ENCODE peak calls at places on chromosomes 4 and X, in six cellular contexts. I is fibroblast of villous mesenchyme; L is pancreas; R is CD8-positive, alpha-beta T cell; Q is AG09309; S is brain microvascular endothelial cell. O is an unnamed sample.

GRCh38 chrX:38857736-38858432 is 56.6 kb downstream of the MID1IP1 start:
- DNase-seq in S (no peak), I (no peak), R (no peak), L (no peak), Q (no peak), O (no peak)

GRCh38 chr4:40953253-40954118 is 203.7 kb downstream of the NSUN7 start:
- DNase-seq in R (no peak), L (no peak), I (no peak), S (no peak), Q (no peak), O (no peak)

GRCh38 chrX:104707042-104707441 is 141.0 kb downstream of the IL1RAPL2 start:
- DNase-seq in Q (no peak), R (no peak), L (no peak), S (no peak), I (no peak), O (no peak)

GRCh38 chr4:157992038-157992706 is 180.7 kb downstream of the GASK1B start:
- DNase-seq in L (peak; percentile 68), Q (peak; percentile 42), S (peak; percentile 75), I (peak; percentile 90), R (no peak), O (no peak)

GRCh38 chrX:22652596-22652995 is 347.2 kb upstream of the DDX53 start:
- DNase-seq in Q (no peak), R (no peak), L (no peak), S (peak; percentile 29), I (peak; percentile 51), O (no peak)

GRCh38 chr4:16237715-16238114 is 11.4 kb upstream of the TAPT1 start:
- DNase-seq in R (no peak), S (no peak), Q (no peak), L (no peak), I (no peak), O (no peak)

GRCh38 chr4:52843958-52844357 is 18.2 kb upstream of the RASL11B start:
- DNase-seq in L (no peak), R (no peak), Q (no peak), I (no peak), S (no peak), O (no peak)

GRCh38 chr4:8905236-8905772 is 33.7 kb upstream of the HMX1 start:
- DNase-seq in L (no peak), R (no peak), Q (no peak), I (no peak), S (no peak), O (no peak)

GRCh38 chrX:107773206-107773605 is 2.4 kb downstream of the TSC22D3 start:
- DNase-seq in Q (no peak), S (no peak), L (peak; percentile 25), R (no peak), I (no peak), O (no peak)

GRCh38 chr4:84583871-84584373 is 995 bp downstream of the CDS1 start:
- DNase-seq in L (no peak), I (no peak), S (no peak), R (no peak), Q (no peak), O (no peak)

GRCh38 chr4:126627255-126627654 is 1005.5 kb upstream of the INTU start:
- DNase-seq in I (peak; percentile 33), L (no peak), Q (no peak), R (no peak), S (peak; percentile 13), O (no peak)

GRCh38 chr4:176735300-176735699 is 57.4 kb downstream of the VEGFC start:
- DNase-seq in Q (peak; percentile 21), R (no peak), I (peak; percentile 30), L (no peak), S (peak; percentile 41), O (no peak)

GRCh38 chr4:143700420-143701352 is at the start of gene FREM3:
- DNase-seq in I (no peak), S (no peak), L (no peak), R (no peak), Q (no peak), O (no peak)

GRCh38 chr4:80072607-80073361 is at the start of gene ANTXR2:
- DNase-seq in S (peak; percentile 98), Q (peak; percentile 93), R (peak; percentile 35), I (peak; percentile 98), L (peak; percentile 82), O (no peak)

GRCh38 chr4:56739104-56739777 is 58.1 kb upstream of the HOPX start:
- DNase-seq in R (no peak), Q (no peak), I (peak; percentile 84), S (no peak), L (no peak), O (no peak)

GRCh38 chrX:101462892-101463291 is 22.4 kb upstream of the ARMCX4 start:
- DNase-seq in L (no peak), S (peak; percentile 24), Q (no peak), I (peak; percentile 39), R (no peak), O (no peak)

GRCh38 chrX:39899059-39899458 is 198.7 kb downstream of the BCOR start:
- DNase-seq in L (no peak), Q (no peak), S (no peak), I (no peak), R (no peak), O (no peak)

GRCh38 chrX:37509349-37509748 is 62.1 kb upstream of the LANCL3 start:
- DNase-seq in R (no peak), S (peak; percentile 6), I (peak; percentile 2), Q (no peak), L (no peak), O (no peak)

GRCh38 chr4:7763788-7764187 is 175.9 kb downstream of the AFAP1 start:
- DNase-seq in Q (no peak), L (no peak), R (no peak), I (no peak), S (peak; percentile 82), O (no peak)

GRCh38 chrX:45775462-45775861 is 574.8 kb upstream of the DIPK2B start:
- DNase-seq in I (peak; percentile 47), R (no peak), Q (peak; percentile 69), S (no peak), L (no peak), O (no peak)

GRCh38 chr4:76782837-76783236 is 115.1 kb downstream of the SOWAHB start:
- DNase-seq in L (no peak), R (no peak), Q (peak; percentile 77), I (peak; percentile 88), S (peak; percentile 74), O (no peak)

GRCh38 chrX:24243692-24244091 is 70.2 kb downstream of the SUPT20HL2 start:
- DNase-seq in R (no peak), Q (peak; percentile 50), I (peak; percentile 16), S (no peak), L (no peak), O (no peak)

GRCh38 chr4:71711044-71711984 is 72.6 kb downstream of the GC start:
- DNase-seq in R (no peak), I (no peak), S (no peak), L (no peak), Q (no peak), O (no peak)

GRCh38 chrX:23704673-23705206 is 37.4 kb downstream of the PRDX4 start:
- DNase-seq in I (no peak), R (no peak), L (no peak), Q (no peak), S (no peak), O (no peak)

GRCh38 chrX:21748235-21748634 is 9.7 kb downstream of the SMPX start:
- DNase-seq in L (no peak), Q (no peak), S (no peak), R (no peak), I (no peak), O (no peak)

GRCh38 chr4:106551724-106552123 is 183.1 kb upstream of the GIMD1 start:
- DNase-seq in L (no peak), S (no peak), I (no peak), R (no peak), Q (no peak), O (no peak)

GRCh38 chrX:7603387-7603786 is 239.6 kb upstream of the VCX start:
- DNase-seq in S (no peak), Q (no peak), R (no peak), I (no peak), L (no peak), O (no peak)

DNA sequence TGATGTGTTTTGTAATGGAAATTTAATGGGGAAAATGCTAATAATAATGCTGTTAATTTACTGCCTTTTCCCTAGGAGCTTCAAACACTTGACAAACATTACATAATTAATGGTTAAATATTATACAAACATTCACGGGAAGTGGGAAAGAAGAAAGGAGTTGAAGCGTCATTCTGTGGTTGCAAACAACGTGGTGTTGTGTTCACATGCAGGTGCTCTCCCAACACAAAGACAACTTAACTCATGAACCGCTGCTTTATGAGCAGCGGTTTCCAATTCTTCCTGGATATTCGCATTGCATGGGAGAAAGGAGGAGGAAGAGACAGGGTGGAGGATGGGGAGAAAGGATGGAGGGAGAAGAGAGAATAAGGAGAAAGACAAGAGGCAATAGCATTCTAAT is 236.7 kb upstream of the VCX start:
- DNase-seq in R (no peak), I (no peak), S (no peak), L (no peak), Q (no peak), O (no peak)
- H3K4me3 ChIP-seq in R (no peak overlapping the region), I (no peak overlapping the region), S (no peak overlapping the region), L (no peak overlapping the region), Q (no peak overlapping the region), O (no peak overlapping the region)

DNA sequence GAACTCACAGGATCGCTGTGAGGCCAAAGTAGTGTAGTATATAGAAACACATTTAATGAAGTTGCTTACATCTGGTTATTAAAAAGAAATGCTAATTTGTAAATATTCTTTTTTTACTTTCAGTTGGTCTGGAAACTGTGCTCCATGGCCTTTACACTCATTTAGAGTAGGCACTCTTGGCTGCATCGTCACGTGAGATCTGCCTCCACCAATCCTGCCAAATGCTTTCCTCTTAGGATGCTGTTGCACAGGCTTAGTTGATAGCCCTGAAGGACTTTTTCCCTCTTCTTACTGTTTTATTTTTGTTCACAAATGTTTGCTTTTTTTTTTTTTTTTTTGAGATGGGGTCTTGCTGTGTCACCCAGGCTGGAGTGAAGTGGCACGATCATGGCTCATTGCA is 6.3 kb downstream of the CPE start:
- DNase-seq in R (no peak), S (no peak), Q (no peak), I (no peak), L (no peak), O (no peak)
- TF ChIP-seq CTCF in R (no peak), S (no peak), Q (no peak), I (no peak), L (no peak), O (no peak)

GRCh38 chr4:130563185-130563890 is 1467.4 kb downstream of the C4orf33 start:
- DNase-seq in R (no peak), Q (no peak), S (peak; percentile 70), I (peak; percentile 38), L (peak; percentile 56), O (no peak)
- H3K4me3 ChIP-seq in R (no peak overlapping the region), Q (no peak overlapping the region), S (peak overlapping the region; percentile 47), I (peak overlapping the region; percentile 5), L (no peak overlapping the region), O (no peak overlapping the region)

DNA sequence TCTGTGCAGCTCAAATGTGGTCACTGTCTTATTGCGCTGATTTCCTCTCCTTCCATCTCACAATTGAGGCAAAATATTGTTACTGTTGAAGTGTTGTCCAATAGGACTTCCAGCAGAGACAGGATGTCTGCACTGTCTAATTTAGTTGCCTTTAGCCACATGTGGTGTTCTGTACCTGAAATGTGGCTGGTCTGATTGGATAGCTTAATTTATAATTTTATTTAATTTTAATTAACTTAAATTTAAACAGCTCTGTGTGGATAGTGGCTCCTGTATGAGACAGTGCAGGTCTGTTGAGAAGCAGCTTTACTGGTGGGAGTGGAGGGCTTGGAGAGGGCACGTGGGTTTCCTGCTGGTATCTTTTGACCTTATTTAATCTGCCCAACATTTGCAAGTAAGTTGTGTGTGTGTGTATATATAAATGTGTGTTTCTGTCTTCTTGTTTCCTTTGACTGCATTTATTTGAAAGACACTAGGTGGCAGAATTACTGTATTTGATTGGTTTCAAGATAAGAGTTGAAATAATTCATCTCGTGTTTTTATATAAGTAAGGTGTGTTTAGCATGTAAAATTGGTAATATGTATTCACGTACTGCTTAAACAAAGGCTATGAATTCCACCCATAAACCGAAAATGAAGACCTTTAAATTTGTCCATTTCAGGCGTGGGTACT is 55.3 kb upstream of the MSANTD1 start:
- DNase-seq in L (no peak), R (no peak), Q (no peak), I (no peak), S (no peak), O (no peak)
- TF ChIP-seq CTCF in L (no peak), R (peak; percentile 70), Q (peak; percentile 38), I (peak; percentile 25), S (peak; percentile 15), O (no peak)